ENCODE peak calls at places on chromosomes 13 and 19, in eight cellular contexts. D is spleen, R is ovary, G is suprapubic skin, V is upper lobe of left lung, T is body of pancreas, A is uterus, M is stomach. F is an unnamed sample. For H3K4me1, the result is how much of the 10 kb centered on the place peaks cover.

GRCh38 chr19:3519126-3519525 is 13.0 kb downstream of the FZR1 start:
- DNase-seq in D (no peak), V (no peak), G (no peak), R (no peak), M (no peak), A (no peak), T (no peak), F (no peak)

GRCh38 chr19:15464394-15465385 is at the start of gene RASAL3:
- DNase-seq in A (no peak), M (no peak), R (no peak), V (peak), T (no peak), G (no peak), D (peak), F (no peak)

GRCh38 chr19:7069904-7070226 is 362 bp downstream of the ZNF557 start:
- DNase-seq in M (no peak), G (no peak), A (no peak), T (no peak), D (no peak), V (no peak), R (no peak), F (no peak)

GRCh38 chr13:102333320-102334181 is 68.3 kb downstream of the FGF14 start:
- DNase-seq in D (no peak), G (no peak), A (no peak), V (no peak), R (no peak), T (no peak), M (no peak), F (no peak)

GRCh38 chr19:51417107-51417806 is at the start of gene SIGLEC10:
- DNase-seq in R (no peak), T (no peak), V (peak), M (peak), G (no peak), D (peak), A (no peak), F (no peak)

GRCh38 chr13:40206241-40207109 is 460.0 kb downstream of the FOXO1 start:
- DNase-seq in A (no peak), R (no peak), D (no peak), T (peak), M (peak), V (no peak), G (no peak), F (no peak)

GRCh38 chr19:55086730-55087541 is 11.3 kb downstream of the EPS8L1 start:
- DNase-seq in D (peak), M (peak), A (peak), T (peak), G (peak), R (peak), V (peak), F (peak)

GRCh38 chr19:46678110-46678732 is 17.2 kb upstream of the DACT3 start:
- DNase-seq in T (peak), M (peak), V (no peak), G (no peak), D (peak), A (no peak), R (no peak), F (no peak)

GRCh38 chr19:5246554-5247155 is 94.0 kb downstream of the PTPRS start:
- DNase-seq in T (no peak), G (no peak), R (no peak), V (no peak), M (no peak), D (no peak), A (no peak), F (no peak)

GRCh38 chr13:21242236-21242635 is 65.8 kb downstream of the MRPL57 start:
- DNase-seq in V (no peak), M (no peak), G (no peak), T (no peak), R (no peak), D (no peak), A (no peak), F (no peak)

GRCh38 chr13:27261376-27261775 is 9.3 kb upstream of the RASL11A start:
- DNase-seq in D (no peak), G (no peak), A (no peak), V (no peak), T (no peak), M (no peak), R (no peak), F (no peak)
- TF ChIP-seq POLR2A in D (no peak), G (no peak), A (no peak), V (no peak), T (no peak), M (no peak), R (no peak), F (no peak)

GRCh38 chr19:45216677-45217076 is 28.5 kb downstream of the EXOC3L2 start:
- DNase-seq in G (no peak), T (no peak), V (no peak), M (no peak), R (no peak), A (no peak), D (no peak), F (no peak)

GRCh38 chr19:45211751-45212381 is 33.3 kb downstream of the BLOC1S3 start:
- DNase-seq in M (peak), V (peak), R (peak), D (peak), T (peak), G (peak), A (peak), F (peak)

GRCh38 chr19:45215391-45216191 is 29.6 kb downstream of the EXOC3L2 start:
- DNase-seq in M (peak), V (peak), R (no peak), G (no peak), A (peak), D (peak), T (peak), F (no peak)

GRCh38 chr19:45217193-45217956 is 27.8 kb downstream of the EXOC3L2 start:
- DNase-seq in A (no peak), R (no peak), M (no peak), T (no peak), G (no peak), V (no peak), D (no peak), F (no peak)

DNA sequence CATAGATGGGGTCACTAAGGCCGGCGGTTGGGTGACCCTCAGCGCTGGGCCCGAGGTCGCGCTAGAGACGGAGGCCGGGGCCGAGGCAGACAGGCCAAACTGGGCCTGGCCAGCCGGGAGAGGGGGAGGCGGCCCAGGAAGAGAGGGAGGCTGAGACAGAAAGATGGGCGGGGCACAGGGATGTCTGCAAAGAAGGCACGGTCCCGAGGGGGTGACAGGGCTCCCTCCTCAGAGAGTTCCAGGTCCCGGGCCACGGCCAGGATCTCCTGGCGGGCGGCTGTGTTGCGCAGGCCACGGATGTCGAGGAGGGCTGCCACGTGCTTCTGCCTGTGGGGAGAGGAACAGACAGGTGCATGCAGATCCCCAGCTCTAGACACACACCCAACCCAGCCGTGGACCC is 32.2 kb downstream of the EXOC3L2 start:
- DNase-seq in R (no peak), D (no peak), G (no peak), T (no peak), M (no peak), A (no peak), V (no peak), F (no peak)
- H3K4me1 ChIP-seq in R (under half), D (under half), G (under half), T (under half), M (under half), A (under half), V (under half), F (under half)

DNA sequence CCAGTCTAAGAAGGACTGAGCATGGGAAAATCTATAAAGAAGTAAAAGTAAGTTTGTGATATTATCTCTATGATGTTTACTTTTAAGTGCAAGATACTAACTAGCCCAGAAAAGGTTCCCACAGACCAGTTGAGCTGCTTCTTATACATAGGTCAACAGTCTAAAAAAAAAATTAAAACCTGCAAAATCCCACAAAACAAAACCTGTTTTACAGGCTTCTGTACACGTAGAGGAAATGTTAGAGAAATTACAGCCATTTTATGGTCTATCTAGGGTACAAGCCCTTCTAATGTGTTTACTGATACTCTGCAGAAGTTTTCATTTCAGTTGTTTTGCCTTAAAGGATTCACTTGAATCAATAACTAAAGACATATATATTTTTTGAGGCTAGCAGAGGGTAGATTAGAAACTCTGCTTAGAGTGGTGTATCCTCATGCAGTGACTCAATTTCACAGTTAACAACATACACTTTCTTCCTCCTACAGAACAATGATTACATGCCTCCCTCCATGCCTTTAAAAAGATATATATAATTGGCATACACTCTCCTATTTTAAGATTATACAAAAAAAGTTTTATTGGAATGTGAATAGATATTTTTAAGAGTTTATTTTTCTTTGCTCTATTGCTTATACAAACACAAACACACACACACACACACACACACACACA is 43.9 kb downstream of the CAB39L start:
- DNase-seq in R (no peak), G (no peak), D (no peak), M (no peak), V (no peak), T (no peak), A (no peak), F (no peak)
- TF ChIP-seq POLR2A in R (no peak), G (no peak), D (no peak), M (no peak), V (no peak), T (no peak), A (no peak), F (no peak)

GRCh38 chr13:114055766-114056165 is 76.7 kb downstream of the RASA3 start:
- DNase-seq in A (no peak), R (no peak), M (no peak), V (no peak), G (no peak), T (no peak), D (no peak), F (no peak)

GRCh38 chr13:114054269-114054668 is 78.2 kb downstream of the RASA3 start:
- DNase-seq in A (no peak), R (no peak), G (no peak), D (no peak), M (no peak), V (no peak), T (no peak), F (no peak)

GRCh38 chr13:114054830-114055439 is 77.5 kb downstream of the RASA3 start:
- DNase-seq in D (no peak), T (no peak), R (no peak), G (no peak), A (no peak), M (no peak), V (no peak), F (no peak)

GRCh38 chr13:114050536-114051450 is 76.9 kb upstream of the C13orf46 start:
- DNase-seq in T (no peak), D (no peak), M (no peak), V (no peak), R (peak), G (no peak), A (no peak), F (no peak)

DNA sequence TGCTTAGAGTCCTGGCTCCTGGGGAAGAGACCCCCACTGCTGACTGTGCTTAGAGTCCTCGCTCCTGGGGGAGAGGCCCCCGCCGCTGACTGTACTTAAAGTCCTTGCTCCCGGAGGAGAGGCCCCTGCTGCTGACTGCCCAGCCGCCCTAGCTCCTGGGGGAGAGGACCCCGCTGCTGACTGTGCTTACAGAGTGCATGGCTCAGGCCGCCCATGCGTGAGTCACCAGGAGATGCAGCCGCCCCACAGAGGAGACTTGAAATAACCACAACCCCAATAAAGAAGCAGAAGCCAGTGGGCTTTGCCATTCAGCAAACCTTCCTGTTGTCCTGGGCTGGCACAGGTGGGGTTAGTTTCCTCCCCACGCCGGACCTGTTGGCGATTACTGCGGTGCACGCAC is 79.2 kb upstream of the C13orf46 start:
- DNase-seq in M (no peak), A (no peak), G (no peak), T (no peak), V (no peak), D (no peak), R (no peak), F (no peak)
- H3K4me1 ChIP-seq in M (under half), A (under half), G (under half), T (under half), V (under half), D (under half), R (under half), F (under half)

DNA sequence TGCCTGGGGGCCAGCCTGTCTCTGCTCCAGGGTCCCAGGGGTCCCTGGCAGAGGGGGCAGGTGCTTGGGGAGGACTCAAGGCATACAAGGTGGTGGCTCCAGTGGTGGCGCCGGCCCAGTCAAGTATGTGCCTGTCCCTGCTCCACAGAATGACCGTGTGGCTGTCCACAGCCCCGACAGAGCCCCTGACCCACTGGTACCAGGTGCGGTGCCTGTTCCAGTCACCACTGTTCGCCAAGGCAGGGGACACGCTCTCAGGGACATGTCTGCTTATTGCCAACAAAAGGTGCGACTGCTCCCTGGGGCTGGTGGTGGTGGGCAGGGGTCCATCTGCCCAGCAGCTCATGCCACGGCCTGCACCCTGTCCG is 8.2 kb downstream of the YIPF2 start:
- DNase-seq in G (no peak), A (no peak), V (no peak), D (no peak), T (no peak), M (no peak), R (no peak), F (no peak)
- TF ChIP-seq POLR2A in G (no peak), A (no peak), V (no peak), D (no peak), T (no peak), M (no peak), R (no peak), F (no peak)

DNA sequence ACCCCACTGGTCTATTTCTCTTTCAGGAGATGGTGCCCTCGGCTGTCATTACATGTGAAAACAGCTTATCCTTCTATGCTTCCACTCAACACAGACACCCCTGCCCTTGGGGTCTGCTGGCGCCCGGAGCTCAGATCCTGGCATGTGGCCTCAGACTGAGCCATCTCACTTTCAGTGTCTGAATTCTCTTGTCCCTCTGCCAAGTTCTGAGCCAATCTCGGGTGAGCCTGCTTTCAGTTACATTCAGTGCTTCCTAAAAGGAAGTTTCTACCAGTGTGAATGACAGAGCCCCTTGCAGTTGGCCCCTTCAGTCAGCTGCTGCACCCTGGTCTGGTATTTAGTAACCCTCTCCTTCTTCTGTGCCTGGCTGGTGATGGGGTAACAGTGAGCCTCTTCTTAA is 293.6 kb downstream of the DNAJC15 start:
- DNase-seq in V (no peak), T (no peak), M (no peak), D (no peak), R (no peak), G (no peak), A (peak), F (peak)
- H3K4me1 ChIP-seq in V (under half), T (under half), M (under half), D (under half), R (under half), G (under half), A (under half), F (under half)

DNA sequence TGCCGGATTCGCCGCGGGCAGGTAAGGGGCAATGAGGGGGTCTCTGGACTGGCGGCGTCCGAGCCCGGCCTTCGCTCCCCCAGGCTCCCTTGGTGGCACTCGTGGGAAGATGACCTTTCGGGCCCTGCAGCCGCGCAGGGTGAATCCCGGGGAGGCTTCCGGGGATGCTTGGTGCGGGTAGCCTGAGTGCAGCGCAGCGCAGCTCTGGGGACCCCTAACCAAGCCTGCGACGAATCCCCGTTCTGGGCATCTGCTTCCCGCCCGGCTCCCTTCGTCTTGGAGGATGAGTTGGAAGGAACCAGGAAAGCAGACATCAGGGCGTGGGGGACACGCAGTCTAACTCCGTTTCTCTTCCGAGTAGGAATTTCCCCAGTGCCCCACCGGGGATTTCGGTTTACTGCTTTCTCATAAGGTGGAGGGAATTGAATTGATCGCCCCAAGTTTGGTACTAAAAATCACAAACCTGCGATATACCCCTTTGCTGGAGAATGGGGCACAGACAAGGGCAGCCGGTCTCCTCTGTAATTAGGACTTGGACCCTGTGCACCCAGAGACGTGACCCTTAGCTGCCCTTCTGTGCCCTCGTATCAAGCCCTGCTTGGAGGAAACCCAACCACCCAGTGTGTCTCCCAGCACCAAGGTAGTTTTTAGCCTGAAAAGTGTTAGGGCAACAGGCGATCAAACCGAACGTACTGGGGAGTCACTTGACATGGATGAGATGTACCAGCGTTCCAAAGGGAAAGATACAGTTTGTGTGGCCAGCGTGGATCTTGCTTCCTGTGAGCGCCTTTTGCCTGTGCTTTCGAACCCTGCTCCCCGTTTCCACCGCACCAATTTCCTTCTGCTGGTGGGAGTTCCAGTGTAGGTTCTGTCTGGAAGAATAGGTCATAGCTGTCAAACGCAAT is 1.0 kb downstream of the GPC5 start:
- DNase-seq in G (no peak), D (no peak), T (no peak), M (no peak), A (no peak), R (no peak), V (no peak), F (no peak)
- TF ChIP-seq POLR2A in G (no peak), D (no peak), T (no peak), M (no peak), A (no peak), R (no peak), V (no peak), F (no peak)

GRCh38 chr13:91702411-91702810 is 304.0 kb downstream of the GPC5 start:
- DNase-seq in T (no peak), G (no peak), D (no peak), M (no peak), A (no peak), V (no peak), R (no peak), F (no peak)

GRCh38 chr13:91701975-91702374 is 303.6 kb downstream of the GPC5 start:
- DNase-seq in V (no peak), R (no peak), A (no peak), T (no peak), D (no peak), G (no peak), M (no peak), F (no peak)

GRCh38 chr13:91698767-91699166 is 300.3 kb downstream of the GPC5 start:
- DNase-seq in T (no peak), A (no peak), G (no peak), V (no peak), D (no peak), R (no peak), M (no peak), F (no peak)

GRCh38 chr13:91698308-91698707 is 299.9 kb downstream of the GPC5 start:
- DNase-seq in T (no peak), G (no peak), A (no peak), M (no peak), V (no peak), D (no peak), R (no peak), F (no peak)

GRCh38 chr13:91699863-91700262 is 301.4 kb downstream of the GPC5 start:
- DNase-seq in T (no peak), M (no peak), D (no peak), R (no peak), G (no peak), V (no peak), A (no peak), F (no peak)
- H3K4me1 ChIP-seq in T (under half), M (under half), D (under half), R (under half), G (under half), V (under half), A (under half), F (under half)

GRCh38 chr19:940591-941291 is 14.9 kb downstream of the ARID3A start:
- DNase-seq in T (peak), R (no peak), V (peak), M (peak), D (peak), A (peak), G (peak), F (peak)

GRCh38 chr19:939439-939838 is 13.6 kb downstream of the ARID3A start:
- DNase-seq in T (no peak), A (no peak), V (no peak), D (no peak), M (no peak), R (no peak), G (no peak), F (no peak)

GRCh38 chr19:942133-942645 is 16.4 kb downstream of the ARID3A start:
- DNase-seq in G (no peak), D (no peak), T (no peak), V (no peak), M (no peak), A (no peak), R (no peak), F (no peak)

GRCh38 chr19:939922-940321 is 14.1 kb downstream of the ARID3A start:
- DNase-seq in R (no peak), A (no peak), G (no peak), D (no peak), V (no peak), T (no peak), M (no peak), F (no peak)

GRCh38 chr19:941292-942132 is 15.7 kb downstream of the ARID3A start:
- DNase-seq in A (no peak), M (no peak), D (no peak), T (no peak), G (no peak), R (no peak), V (no peak), F (no peak)
- TF ChIP-seq POLR2A in A (no peak), M (no peak), D (no peak), T (no peak), G (no peak), R (no peak), V (no peak), F (no peak)

GRCh38 chr13:33735276-33735675 is 82.7 kb upstream of the RFC3 start:
- DNase-seq in V (no peak), T (no peak), D (no peak), A (no peak), R (no peak), G (no peak), M (no peak), F (no peak)

GRCh38 chr13:33725340-33725739 is 92.6 kb upstream of the RFC3 start:
- DNase-seq in M (no peak), G (no peak), T (no peak), V (peak), R (no peak), A (no peak), D (no peak), F (no peak)

GRCh38 chr13:33727356-33728083 is 90.4 kb upstream of the RFC3 start:
- DNase-seq in G (no peak), R (no peak), A (no peak), T (no peak), D (no peak), V (no peak), M (no peak), F (no peak)

GRCh38 chr13:33728271-33729037 is 89.5 kb upstream of the RFC3 start:
- DNase-seq in T (peak), V (peak), G (no peak), D (no peak), R (no peak), A (peak), M (no peak), F (peak)

GRCh38 chr13:33730147-33730546 is 87.8 kb upstream of the RFC3 start:
- DNase-seq in V (no peak), T (no peak), A (no peak), R (no peak), G (no peak), M (no peak), D (no peak), F (no peak)
- H3K4me1 ChIP-seq in V (under half), T (under half), A (under half), R (under half), G (under half), M (under half), D (under half), F (under half)